ENCODE peak calls at places on chromosomes 4 and X, in eight cellular contexts. V is A549, L is K562, P is Panc1, X is GM23338, D is GM12878, W is SK-N-SH, R is HepG2. O is an unnamed sample.

GRCh38 chr4:110175634-110176033 is 22.8 kb downstream of the ELOVL6 start:
- DNase-seq in V (no peak), L (no peak), P (no peak), X (no peak), D (no peak), W (no peak), R (no peak), O (no peak)

GRCh38 chrX:13669246-13669689 is 16.3 kb downstream of the TCEANC start:
- DNase-seq in V (peak; percentile 87), L (peak; percentile 64), P (no peak), X (no peak), D (peak; percentile 89), W (no peak), R (peak; percentile 52), O (peak; percentile 47)

GRCh38 chrX:119573840-119574393 is 446 bp upstream of the UBE2A start:
- DNase-seq in V (peak; percentile 57), L (peak; percentile 48), P (no peak), X (peak; percentile 45), D (no peak), W (peak; percentile 72), R (peak; percentile 10), O (peak; percentile 7)

GRCh38 chr4:127967141-127967775 is 2.1 kb downstream of the ABHD18 start:
- DNase-seq in V (no peak), L (peak; percentile 24), P (no peak), X (no peak), D (no peak), W (no peak), R (peak; percentile 10), O (no peak)

GRCh38 chr4:39330353-39330752 is 35.8 kb downstream of the RFC1 start:
- DNase-seq in V (no peak), L (peak; percentile 15), P (no peak), X (no peak), D (no peak), W (no peak), R (peak; percentile 25), O (no peak)

GRCh38 chr4:148054275-148054674 is 322.4 kb downstream of the ARHGAP10 start:
- DNase-seq in V (peak; percentile 4), L (no peak), P (no peak), X (no peak), D (no peak), W (no peak), R (no peak), O (peak; percentile 15)

GRCh38 chrX:108270739-108271396 is 167.4 kb downstream of the COL4A6 start:
- DNase-seq in V (no peak), L (no peak), P (no peak), X (no peak), D (no peak), W (no peak), R (no peak), O (no peak)

GRCh38 chr4:106695846-106696245 is 327.3 kb upstream of the GIMD1 start:
- DNase-seq in V (no peak), L (no peak), P (no peak), X (no peak), D (no peak), W (no peak), R (no peak), O (no peak)

GRCh38 chr4:151691639-151692442 is 69.0 kb downstream of the GATB start:
- DNase-seq in V (no peak), L (no peak), P (no peak), X (no peak), D (no peak), W (no peak), R (no peak), O (no peak)

GRCh38 chrX:68175569-68175968 is 257.7 kb downstream of the OPHN1 start:
- DNase-seq in V (no peak), L (no peak), P (no peak), X (no peak), D (no peak), W (no peak), R (no peak), O (no peak)

GRCh38 chrX:101377542-101377941 is 8.4 kb downstream of the BTK start:
- DNase-seq in V (no peak), L (no peak), P (no peak), X (no peak), D (no peak), W (no peak), R (no peak), O (no peak)

GRCh38 chrX:79524642-79525041 is 157.5 kb upstream of the ITM2A start:
- DNase-seq in V (peak; percentile 8), L (no peak), P (no peak), X (peak; percentile 18), D (no peak), W (no peak), R (no peak), O (peak; percentile 12)

GRCh38 chr4:34766935-34767859 is 1477.1 kb downstream of the ARAP2 start:
- DNase-seq in V (no peak), L (no peak), P (no peak), X (no peak), D (no peak), W (no peak), R (no peak), O (no peak)

GRCh38 chrX:47264507-47265173 is 31.8 kb downstream of the USP11 start:
- DNase-seq in V (peak; percentile 62), L (peak; percentile 11), P (no peak), X (no peak), D (no peak), W (no peak), R (peak; percentile 38), O (peak; percentile 36)

GRCh38 chrX:10016516-10017132 is 49.5 kb downstream of the CLDN34 start:
- DNase-seq in V (no peak), L (no peak), P (no peak), X (no peak), D (no peak), W (no peak), R (no peak), O (no peak)

GRCh38 chrX:10017866-10018265 is 50.7 kb downstream of the CLDN34 start:
- DNase-seq in V (peak; percentile 72), L (no peak), P (no peak), X (peak; percentile 40), D (no peak), W (no peak), R (peak; percentile 81), O (no peak)

GRCh38 chrX:10014462-10015373 is 47.6 kb downstream of the CLDN34 start:
- DNase-seq in V (peak; percentile 94), L (peak; percentile 84), P (no peak), X (peak; percentile 79), D (no peak), W (peak; percentile 92), R (peak; percentile 48), O (peak; percentile 38)

GRCh38 chrX:10012776-10013175 is 45.6 kb downstream of the CLDN34 start:
- DNase-seq in V (no peak), L (no peak), P (no peak), X (no peak), D (no peak), W (no peak), R (no peak), O (no peak)

DNA sequence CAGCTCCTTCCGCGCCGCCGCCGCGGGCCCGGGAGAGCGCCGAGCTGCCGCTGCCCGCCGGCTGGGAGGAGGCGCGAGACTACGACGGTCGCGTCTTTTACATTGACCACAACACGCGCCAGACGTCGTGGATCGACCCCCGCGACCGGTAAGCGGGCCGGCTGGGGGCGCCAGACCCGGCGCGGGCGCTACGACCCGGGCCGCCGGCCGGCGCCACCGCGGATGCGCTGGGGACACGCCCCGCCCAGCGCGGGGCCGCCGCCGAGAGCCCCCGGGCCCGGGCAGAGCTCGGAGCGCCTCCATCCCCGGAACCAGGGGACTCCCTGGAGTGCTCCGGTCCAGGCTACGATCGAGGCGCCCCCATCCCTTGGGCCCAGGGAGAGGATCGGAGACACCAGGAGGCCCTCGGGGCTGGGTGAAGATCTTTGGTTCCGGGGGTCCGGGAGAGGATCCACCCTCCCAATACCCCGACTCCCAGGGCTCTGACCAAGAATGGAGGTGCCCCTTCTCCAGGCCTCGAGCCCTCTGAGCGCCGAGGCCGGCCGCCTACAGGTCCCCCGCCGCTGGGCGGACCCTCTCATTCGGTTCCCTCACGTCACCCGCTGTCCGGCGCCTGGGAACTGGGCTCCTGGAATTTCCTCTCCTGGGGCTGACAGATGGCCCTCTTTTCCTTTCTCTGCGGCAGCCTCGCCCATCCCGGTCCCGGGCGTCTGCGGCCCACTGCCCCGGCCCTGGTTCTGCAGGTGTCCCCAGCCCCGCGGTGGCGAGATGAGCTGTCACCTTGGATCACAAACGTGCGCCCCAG is 48.8 kb downstream of the CLDN34 start:
- DNase-seq in V (peak; percentile 40), L (no peak), P (no peak), X (peak; percentile 70), D (no peak), W (peak; percentile 73), R (no peak), O (no peak)
- TF ChIP-seq CTCF in V (peak; percentile 34), L (no peak), P (peak; percentile 50), X (peak; percentile 16), D (no peak), W (no peak), R (peak; percentile 32), O (no peak)

GRCh38 chr4:133402616-133403015 is 253.5 kb downstream of the PCDH10 start:
- DNase-seq in V (no peak), L (no peak), P (no peak), X (no peak), D (no peak), W (no peak), R (no peak), O (no peak)
- TF ChIP-seq REST in V (no peak), L (no peak), P (no peak), X (no peak), D (no peak), W (no peak), R (no peak), O (no peak)

DNA sequence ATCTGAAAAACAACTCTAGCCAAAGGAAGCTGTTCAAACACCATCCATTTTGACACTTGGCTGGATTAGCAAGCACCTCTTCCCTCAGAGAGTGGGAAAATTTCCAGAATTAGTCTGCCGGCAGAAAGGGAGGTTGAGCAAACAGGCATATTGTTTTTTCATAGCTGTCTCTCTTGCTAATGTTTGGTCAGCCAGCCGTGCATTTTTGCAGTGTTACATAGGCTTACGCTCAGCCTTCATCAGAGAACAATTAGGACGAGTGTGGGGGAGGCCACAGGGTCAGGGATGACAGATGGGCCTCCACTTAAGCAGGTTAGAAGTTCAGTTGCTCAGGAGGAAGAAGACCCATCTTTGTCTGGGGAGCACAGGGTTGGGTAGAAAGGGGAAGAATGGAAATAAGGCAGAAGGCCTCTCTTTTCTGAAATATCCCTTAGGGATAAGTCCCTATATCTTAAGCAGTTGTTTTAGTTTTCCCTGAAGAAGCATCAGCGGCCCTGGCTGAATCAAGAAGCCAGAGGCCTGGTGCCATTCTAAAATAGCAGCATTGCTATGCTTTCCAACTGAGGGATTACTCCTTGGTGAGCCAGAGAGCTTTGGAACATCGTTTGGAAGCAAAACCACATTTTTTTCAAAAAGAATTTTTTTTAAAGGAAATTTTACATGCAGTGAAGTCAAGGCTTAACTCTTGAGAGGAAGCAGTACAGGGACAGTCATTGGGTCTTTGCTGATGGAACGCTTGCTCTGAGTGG is 118.7 kb downstream of the SMIM20 start:
- DNase-seq in V (no peak), L (no peak), P (no peak), X (no peak), D (no peak), W (no peak), R (peak; percentile 61), O (no peak)
- H3K27ac ChIP-seq in V (no peak overlapping the region), L (no peak overlapping the region), P (no peak overlapping the region), X (no peak overlapping the region), D (no peak overlapping the region), W (no peak overlapping the region), R (no peak overlapping the region), O (no peak overlapping the region)

DNA sequence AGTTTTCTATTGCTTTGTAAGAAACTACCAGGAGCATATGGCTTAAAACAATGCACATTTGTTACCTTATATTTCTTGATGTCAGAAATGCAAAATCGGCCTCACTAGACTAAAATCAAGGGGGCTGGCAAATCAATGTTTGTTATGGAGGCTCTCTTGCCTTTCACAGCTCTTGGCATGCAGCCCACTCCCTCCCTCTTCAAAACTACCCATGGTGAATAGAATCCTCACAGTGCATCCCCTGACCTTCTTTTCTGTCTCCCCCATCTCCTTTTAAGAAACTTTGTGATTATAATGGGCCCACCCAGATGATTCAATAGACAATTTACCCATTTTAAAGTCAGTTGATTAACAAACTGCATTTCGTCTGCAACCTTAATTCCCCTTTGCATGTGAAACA is 184.0 kb downstream of the PCDH7 start:
- DNase-seq in V (no peak), L (no peak), P (no peak), X (no peak), D (no peak), W (no peak), R (no peak), O (no peak)
- TF ChIP-seq CTCF in V (no peak), L (no peak), P (no peak), X (no peak), D (no peak), W (no peak), R (no peak), O (no peak)